ENCODE peak calls at places on chromosomes 3 and 15, in eight cellular contexts. I, A, J, T, H, P, W and Q are unnamed samples.
A peak's percentile ranks its signal among the peaks of the same experiment; 100 is the strongest.

GRCh38 chr15:43769584-43770228 is 7.1 kb downstream of the ELL3 start:
- DNase-seq in J (peak; percentile 64), W (no peak), A (peak; percentile 55), T (peak; percentile 54), I (peak; percentile 52), H (peak; percentile 37), P (peak; percentile 68), Q (no peak)

GRCh38 chr3:137035631-137036030 is 77.8 kb downstream of the IL20RB start:
- DNase-seq in H (no peak), T (no peak), I (peak; percentile 28), J (no peak), W (no peak), P (peak; percentile 44), A (no peak), Q (no peak)

GRCh38 chr15:64653757-64654156 is 121.6 kb downstream of the RBPMS2 start:
- DNase-seq in I (peak; percentile 44), T (no peak), J (no peak), H (no peak), W (no peak), A (no peak), P (no peak), Q (no peak)

GRCh38 chr3:48935530-48935929 is 16.9 kb downstream of the ARIH2 start:
- DNase-seq in W (no peak), J (no peak), T (no peak), H (no peak), A (no peak), P (no peak), I (no peak), Q (no peak)

GRCh38 chr15:48447657-48448056 is 116.4 kb downstream of the DUT start:
- DNase-seq in P (no peak), H (peak; percentile 57), A (no peak), J (no peak), T (no peak), W (no peak), I (peak; percentile 37), Q (no peak)

GRCh38 chr3:153967260-153967659 is 153.9 kb upstream of the ARHGEF26 start:
- DNase-seq in H (no peak), W (no peak), T (no peak), I (no peak), J (no peak), P (peak; percentile 32), A (no peak), Q (no peak)

GRCh38 chr3:71585126-71585525 is 1.6 kb upstream of the FOXP1 start:
- DNase-seq in J (no peak), A (no peak), W (no peak), T (no peak), H (no peak), P (no peak), I (no peak), Q (no peak)

GRCh38 chr3:94234177-94234788 is 171.4 kb downstream of the NSUN3 start:
- DNase-seq in A (no peak), P (peak; percentile 36), J (peak; percentile 20), H (peak; percentile 0), T (no peak), I (peak; percentile 55), W (no peak), Q (no peak)

GRCh38 chr3:161273589-161274218 is 52.6 kb downstream of the NMD3 start:
- DNase-seq in W (no peak), J (peak; percentile 9), I (peak; percentile 32), A (no peak), H (peak; percentile 32), P (peak; percentile 49), T (no peak), Q (no peak)

GRCh38 chr15:87348746-87349145 is 907.8 kb downstream of the NTRK3 start:
- DNase-seq in T (no peak), H (peak; percentile 17), A (no peak), I (peak; percentile 92), W (no peak), P (no peak), J (no peak), Q (no peak)

GRCh38 chr3:195159819-195160175 is 111.2 kb downstream of the XXYLT1 start:
- DNase-seq in W (no peak), I (no peak), A (no peak), H (peak; percentile 66), P (no peak), J (no peak), T (no peak), Q (no peak)

GRCh38 chr3:196697270-196697669 is 14.8 kb downstream of the CEP19 start:
- DNase-seq in J (no peak), A (no peak), T (no peak), I (no peak), H (no peak), P (no peak), W (no peak), Q (no peak)

GRCh38 chr15:70584838-70585706 is 178.3 kb downstream of the UACA start:
- DNase-seq in W (no peak), J (peak; percentile 69), P (no peak), T (no peak), I (peak; percentile 52), H (no peak), A (no peak), Q (no peak)

GRCh38 chr3:148737104-148737525 is 39.4 kb downstream of the AGTR1 start:
- DNase-seq in J (no peak), P (no peak), W (no peak), H (peak; percentile 34), I (peak; percentile 84), A (no peak), T (no peak), Q (no peak)

GRCh38 chr15:78073026-78073425 is 4.5 kb downstream of the TBC1D2B start:
- DNase-seq in T (no peak), P (no peak), J (no peak), I (no peak), W (no peak), A (no peak), H (no peak), Q (no peak)

GRCh38 chr3:186361246-186361611 is 805 bp downstream of the DGKG start:
- DNase-seq in A (no peak), W (no peak), I (no peak), H (no peak), P (no peak), J (no peak), T (no peak), Q (no peak)

GRCh38 chr15:36757189-36757814 is 177.9 kb downstream of the CDIN1 start:
- DNase-seq in H (no peak), T (no peak), W (no peak), I (peak; percentile 86), P (no peak), J (no peak), A (no peak), Q (no peak)

GRCh38 chr15:31463521-31464102 is 137.0 kb downstream of the KLF13 start:
- DNase-seq in I (no peak), P (no peak), T (no peak), H (no peak), W (no peak), J (no peak), A (no peak), Q (no peak)

GRCh38 chr15:57647791-57648130 is 56.1 kb downstream of the MYZAP start:
- DNase-seq in H (no peak), T (peak; percentile 32), I (peak; percentile 83), J (no peak), W (no peak), P (no peak), A (no peak), Q (no peak)

GRCh38 chr15:88674661-88675060 is 35.8 kb downstream of the ISG20 start:
- DNase-seq in I (no peak), A (no peak), J (no peak), W (no peak), T (no peak), P (no peak), H (no peak), Q (no peak)

GRCh38 chr15:40061212-40061901 is 22.4 kb upstream of the SRP14 start:
- DNase-seq in W (no peak), A (no peak), H (no peak), I (no peak), P (peak; percentile 87), T (no peak), J (no peak), Q (no peak)

GRCh38 chr3:175260145-175260794 is 401.1 kb downstream of the NAALADL2 start:
- DNase-seq in H (peak; percentile 26), T (no peak), J (no peak), P (no peak), I (peak; percentile 50), W (no peak), A (no peak), Q (no peak)

GRCh38 chr3:186746008-186746407 is 28.8 kb downstream of the KNG1 start:
- DNase-seq in I (peak; percentile 82), J (no peak), W (no peak), P (peak; percentile 12), H (peak; percentile 48), A (peak; percentile 74), T (no peak), Q (no peak)

GRCh38 chr3:155516439-155516838 is 223.0 kb upstream of the STRIT1 start:
- DNase-seq in T (no peak), W (no peak), H (no peak), I (no peak), A (no peak), P (no peak), J (no peak), Q (no peak)

GRCh38 chr15:39698444-39699390 is 83.9 kb downstream of the FSIP1 start:
- DNase-seq in T (no peak), P (no peak), I (no peak), H (no peak), A (no peak), J (no peak), W (no peak), Q (no peak)

GRCh38 chr15:68431792-68432401 is at the start of gene ITGA11:
- DNase-seq in H (no peak), A (peak; percentile 72), J (peak; percentile 57), W (no peak), T (peak; percentile 59), P (peak; percentile 21), I (peak; percentile 45), Q (no peak)

GRCh38 chr15:100914876-100915275 is 4.3 kb upstream of the LRRK1 start:
- DNase-seq in I (peak; percentile 22), A (no peak), H (no peak), J (no peak), P (no peak), W (no peak), T (no peak), Q (no peak)